ENCODE peak calls at places on chromosomes 7 and 10, in six cellular contexts. G is stimulated activated CD8-positive, alpha-beta memory T cell treated with anti-CD3 and anti-CD28 coated beads, Interleukin-4, amount 100 ng/mL, for 48 hours; P is caudate nucleus; E is KBM-7; L is K562; T is Daoy. S is an unnamed sample.
A peak's percentile ranks its signal among the peaks of the same experiment; 100 is the strongest.

GRCh38 chr7:41720046-41720445 is 17.2 kb upstream of the INHBA start:
- DNase-seq in G (no peak), E (no peak), L (no peak), P (no peak), T (no peak), S (no peak)

GRCh38 chr10:62625484-62625883 is 179.0 kb upstream of the ADO start:
- DNase-seq in T (no peak), E (no peak), P (no peak), G (no peak), L (no peak), S (no peak)

GRCh38 chr7:93212881-93213280 is 13.4 kb downstream of the HEPACAM2 start:
- DNase-seq in T (no peak), G (no peak), L (no peak), P (no peak), E (no peak), S (no peak)

GRCh38 chr10:60485025-60485424 is 95.3 kb upstream of the ANK3 start:
- DNase-seq in P (no peak), E (no peak), G (no peak), T (no peak), L (no peak), S (no peak)

GRCh38 chr7:1055084-1055450 is 10.7 kb downstream of the GPR146 start:
- DNase-seq in L (peak; percentile 95), P (peak; percentile 40), E (no peak), G (peak; percentile 48), T (no peak), S (no peak)

GRCh38 chr10:100006241-100006886 is 3.4 kb downstream of the DNMBP start:
- DNase-seq in T (peak; percentile 90), G (no peak), P (no peak), L (peak; percentile 54), E (peak; percentile 34), S (no peak)

GRCh38 chr7:12031638-12032037 is 179.5 kb upstream of the TMEM106B start:
- DNase-seq in G (no peak), L (no peak), E (peak; percentile 31), T (peak; percentile 47), P (no peak), S (no peak)

GRCh38 chr7:131039355-131039762 is 288.3 kb upstream of the MKLN1 start:
- DNase-seq in L (no peak), E (no peak), P (no peak), T (no peak), G (no peak), S (no peak)

GRCh38 chr10:274866-275265 is 139.6 kb downstream of the ZMYND11 start:
- DNase-seq in P (no peak), G (no peak), T (no peak), L (no peak), E (no peak), S (no peak)

GRCh38 chr7:157555308-157555707 is 218.5 kb downstream of the DNAJB6 start:
- DNase-seq in P (no peak), E (no peak), T (peak; percentile 94), L (no peak), G (no peak), S (no peak)

GRCh38 chr7:70736715-70737460 is 395.1 kb upstream of the GALNT17 start:
- DNase-seq in P (no peak), L (no peak), T (peak; percentile 83), E (no peak), G (no peak), S (no peak)

GRCh38 chr10:46247181-46247475 is 39.7 kb upstream of the ANTXRL start:
- DNase-seq in L (no peak), T (no peak), E (no peak), P (no peak), G (no peak), S (no peak)

GRCh38 chr10:127971101-127971946 is 64.4 kb downstream of the PTPRE start:
- DNase-seq in G (no peak), L (no peak), E (no peak), P (no peak), T (no peak), S (no peak)

GRCh38 chr7:6171532-6172330 is 100.7 kb downstream of the CYTH3 start:
- DNase-seq in E (no peak), T (no peak), P (no peak), L (no peak), G (no peak), S (no peak)

GRCh38 chr7:73312831-73313520 is 4.3 kb upstream of the NSUN5 start:
- DNase-seq in T (no peak), P (no peak), L (no peak), G (no peak), E (no peak), S (no peak)

GRCh38 chr10:121036431-121036830 is 185.3 kb downstream of the WDR11 start:
- DNase-seq in G (no peak), E (no peak), L (no peak), P (no peak), T (no peak), S (no peak)

GRCh38 chr10:72087392-72087968 is 871 bp downstream of the SPOCK2 start:
- DNase-seq in P (no peak), T (no peak), L (no peak), G (peak; percentile 63), E (peak; percentile 28), S (peak; percentile 27)

GRCh38 chr7:1621718-1622117 is 48.4 kb upstream of the ELFN1 start:
- DNase-seq in L (no peak), G (no peak), P (no peak), T (no peak), E (no peak), S (no peak)

GRCh38 chr7:104252409-104253134 is 44.8 kb upstream of the ORC5 start:
- DNase-seq in E (no peak), P (no peak), T (no peak), L (peak; percentile 33), G (no peak), S (peak; percentile 13)

GRCh38 chr10:92200564-92200963 is 90.3 kb downstream of the CPEB3 start:
- DNase-seq in P (no peak), L (peak; percentile 3), G (no peak), E (no peak), T (no peak), S (no peak)

GRCh38 chr10:62815373-62816111 is 624 bp downstream of the EGR2 start:
- DNase-seq in L (no peak), E (no peak), G (peak; percentile 50), T (peak; percentile 12), P (no peak), S (no peak)

GRCh38 chr10:35641430-35642015 is 573 bp downstream of the FZD8 start:
- DNase-seq in G (no peak), E (peak; percentile 35), L (peak; percentile 49), T (peak; percentile 43), P (no peak), S (peak; percentile 21)

GRCh38 chr7:137874390-137874789 is 27.6 kb upstream of the DGKI start:
- DNase-seq in E (no peak), G (no peak), P (no peak), L (no peak), T (peak; percentile 76), S (no peak)

S was measured in RPMI8226.